ENCODE peak calls at places on chromosomes 12 and 14, in ten cellular contexts. F, V, L, S, K, A, P, Y, I and C are unnamed samples.

GRCh38 chr12:67068773-67069450 is 200.2 kb upstream of the CAND1 start:
- DNase-seq in Y (peak; percentile 25), V (peak; percentile 58), L (peak; percentile 48), I (peak; percentile 36), A (peak; percentile 13), K (no peak), S (peak; percentile 43), F (peak; percentile 67), P (peak; percentile 56), C (peak; percentile 69)

GRCh38 chr12:31204995-31205582 is 120.9 kb downstream of the SINHCAF start:
- DNase-seq in I (peak; percentile 77), L (peak; percentile 39), A (peak; percentile 47), S (no peak), K (no peak), P (peak; percentile 97), V (no peak), Y (peak; percentile 95), F (no peak), C (peak; percentile 74)

GRCh38 chr14:88829685-88830302 is 5.3 kb downstream of the TTC8 start:
- DNase-seq in K (no peak), Y (no peak), A (no peak), I (no peak), P (no peak), S (no peak), L (no peak), F (no peak), V (no peak), C (no peak)

GRCh38 chr12:28865776-28866175 is 283.3 kb upstream of the FAR2 start:
- DNase-seq in S (no peak), L (no peak), F (no peak), Y (no peak), K (no peak), V (no peak), A (no peak), P (no peak), I (no peak), C (no peak)

GRCh38 chr14:20415723-20416622 is 2.7 kb upstream of the TEP1 start:
- DNase-seq in K (no peak), Y (peak; percentile 75), S (peak; percentile 63), F (peak; percentile 67), V (peak; percentile 56), I (peak; percentile 73), A (peak; percentile 72), L (peak; percentile 84), P (peak; percentile 52), C (peak; percentile 68)

GRCh38 chr14:104223810-104224515 is 85.6 kb downstream of the KIF26A start:
- DNase-seq in F (no peak), K (no peak), S (no peak), Y (no peak), P (no peak), I (no peak), V (no peak), L (no peak), A (no peak), C (no peak)

GRCh38 chr12:124391340-124392261 is 96.7 kb downstream of the RFLNA start:
- DNase-seq in Y (no peak), L (peak; percentile 75), A (peak; percentile 47), K (no peak), V (peak; percentile 87), P (peak; percentile 64), S (no peak), F (peak; percentile 64), I (peak; percentile 64), C (peak; percentile 75)

GRCh38 chr14:67240168-67240932 is 885 bp upstream of the PALS1 start:
- DNase-seq in I (no peak), P (no peak), A (no peak), S (peak; percentile 62), V (peak; percentile 74), Y (peak; percentile 22), F (peak; percentile 68), K (peak; percentile 92), L (peak; percentile 31), C (peak; percentile 56)

GRCh38 chr14:96086032-96086431 is 46.9 kb downstream of the C14orf132 start:
- DNase-seq in F (peak; percentile 42), K (no peak), L (no peak), Y (peak; percentile 53), A (peak; percentile 59), P (peak; percentile 70), V (no peak), I (peak; percentile 59), S (no peak), C (peak; percentile 84)

GRCh38 chr12:100128509-100128908 is 14.2 kb downstream of the BLTP3B start:
- DNase-seq in Y (peak; percentile 70), A (peak; percentile 57), I (peak; percentile 65), F (peak; percentile 58), V (no peak), S (no peak), L (no peak), K (no peak), P (peak; percentile 72), C (peak; percentile 77)

GRCh38 chr12:18805516-18806248 is 67.8 kb downstream of the CAPZA3 start:
- DNase-seq in A (no peak), F (no peak), V (peak; percentile 69), S (no peak), P (no peak), I (no peak), Y (no peak), L (no peak), K (no peak), C (no peak)
- TF ChIP-seq CTCF in A (peak; percentile 17), F (no peak), V (no peak), S (peak; percentile 26), P (no peak), I (peak; percentile 30), Y (peak; percentile 7), L (no peak), K (no peak), C (no peak)

DNA sequence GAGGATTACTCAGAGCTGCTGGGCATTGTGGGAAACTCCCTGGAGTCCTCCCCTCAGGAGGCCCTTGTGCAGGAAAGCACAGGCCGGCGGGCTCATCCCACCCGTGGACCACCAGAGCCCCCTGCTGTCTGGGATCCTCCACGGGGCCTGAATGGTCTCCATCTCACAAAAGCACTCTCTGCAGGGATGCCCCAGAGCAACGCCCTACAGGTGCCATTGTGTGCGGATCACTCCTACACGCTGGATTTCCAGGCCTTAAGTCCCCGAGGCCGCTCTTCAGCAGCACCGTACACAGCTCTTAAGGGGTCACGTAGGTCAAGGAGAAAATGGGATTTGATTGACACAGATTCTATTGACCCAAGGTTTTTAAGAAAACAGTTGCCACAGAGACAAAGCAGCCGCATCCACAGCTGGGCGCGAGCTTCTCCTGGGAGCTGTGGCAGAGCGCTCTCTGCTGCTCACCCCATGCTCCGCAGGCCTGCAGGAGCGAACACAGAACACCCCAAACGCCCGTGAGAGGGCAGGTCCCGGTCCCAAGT is 36.7 kb upstream of the RIMBP2 start:
- DNase-seq in K (no peak), A (no peak), Y (no peak), F (no peak), S (peak; percentile 40), V (no peak), I (no peak), P (no peak), L (no peak), C (no peak)
- TF ChIP-seq CTCF in K (no peak), A (no peak), Y (no peak), F (no peak), S (peak; percentile 56), V (no peak), I (no peak), P (no peak), L (peak; percentile 35), C (no peak)

GRCh38 chr14:36771256-36771655 is 109.6 kb downstream of the PAX9 start:
- DNase-seq in I (no peak), A (no peak), P (peak; percentile 58), F (peak; percentile 14), S (no peak), K (no peak), V (no peak), Y (no peak), L (no peak), C (peak; percentile 49)

GRCh38 chr14:36768638-36769337 is 107.1 kb downstream of the PAX9 start:
- DNase-seq in P (no peak), L (no peak), A (no peak), I (no peak), S (peak; percentile 30), F (no peak), K (no peak), V (no peak), Y (no peak), C (no peak)

GRCh38 chr14:36767603-36768281 is 106.1 kb downstream of the PAX9 start:
- DNase-seq in P (peak; percentile 99), V (no peak), L (no peak), Y (no peak), I (no peak), K (peak; percentile 66), S (no peak), A (no peak), F (no peak), C (peak; percentile 55)

GRCh38 chr14:36773558-36773957 is 111.9 kb downstream of the PAX9 start:
- DNase-seq in V (no peak), L (no peak), P (peak; percentile 79), K (no peak), S (no peak), I (peak; percentile 68), Y (peak; percentile 3), A (no peak), F (peak; percentile 19), C (peak; percentile 30)

DNA sequence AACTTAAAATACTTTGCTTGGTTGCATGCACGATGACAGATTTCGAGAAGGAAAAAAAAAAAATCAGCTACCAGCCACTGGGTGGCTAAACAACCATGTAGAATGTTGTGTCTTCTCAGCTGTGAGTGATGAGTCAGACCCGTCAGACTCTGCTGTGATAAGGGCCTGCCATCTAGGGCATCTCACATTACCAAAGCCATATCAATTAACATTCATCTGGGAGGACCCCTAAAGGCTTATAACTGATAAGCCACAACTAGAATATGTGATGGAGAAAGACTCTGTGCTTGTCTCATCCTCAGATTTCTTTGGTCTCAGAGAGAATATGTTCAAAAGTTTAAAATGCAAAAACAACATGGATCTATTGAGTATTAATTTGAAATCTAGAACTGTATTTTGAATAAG is 111.5 kb downstream of the PAX9 start:
- DNase-seq in Y (peak; percentile 5), S (no peak), P (peak; percentile 83), K (no peak), V (no peak), A (no peak), F (peak; percentile 66), I (peak; percentile 57), L (no peak), C (peak; percentile 56)
- TF ChIP-seq CTCF in Y (no peak), S (no peak), P (peak; percentile 44), K (no peak), V (peak; percentile 24), A (no peak), F (peak; percentile 44), I (peak; percentile 44), L (peak; percentile 12), C (peak; percentile 34)

DNA sequence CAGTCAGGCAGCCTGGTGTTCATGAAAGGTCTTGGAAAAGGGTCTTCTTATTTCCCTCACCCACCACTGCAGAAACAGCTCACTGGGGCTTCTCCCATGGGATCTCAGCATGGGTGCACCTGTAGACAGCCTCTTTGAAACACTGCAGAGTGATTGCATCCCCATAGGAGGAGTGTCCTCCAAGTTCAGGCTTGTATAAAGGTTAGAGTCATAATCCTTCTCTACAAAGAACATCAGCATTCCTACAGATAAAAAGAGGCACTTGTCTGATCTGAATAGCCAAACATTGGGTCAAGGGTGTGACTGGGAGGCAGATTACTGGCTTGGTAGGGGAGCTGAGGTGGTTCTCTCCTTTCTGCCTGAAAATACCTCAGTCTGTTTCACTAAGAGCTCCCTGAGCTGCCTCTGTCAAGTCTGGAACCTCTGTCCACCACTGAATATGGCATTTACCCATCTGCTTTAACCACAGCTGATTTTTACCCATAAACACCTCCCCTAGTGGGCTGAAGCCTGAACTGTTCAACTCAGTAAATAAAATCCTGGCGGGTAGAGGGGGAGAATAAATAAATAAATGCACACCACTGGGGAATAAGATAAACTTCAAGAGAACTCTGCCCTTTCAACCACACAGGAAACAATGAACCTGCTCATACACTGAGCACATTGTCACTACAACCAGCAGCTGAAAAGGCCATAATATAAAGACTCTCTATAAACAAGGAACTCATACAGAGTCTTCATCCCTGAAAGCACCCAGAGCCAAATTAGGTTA is 120.7 kb upstream of the SCAF11 start:
- DNase-seq in S (no peak), V (no peak), K (no peak), P (peak; percentile 73), L (peak; percentile 61), F (no peak), I (peak; percentile 12), A (no peak), Y (no peak), C (no peak)
- TF ChIP-seq CTCF in S (peak; percentile 17), V (no peak), K (no peak), P (peak; percentile 12), L (peak; percentile 68), F (no peak), I (peak; percentile 37), A (peak; percentile 12), Y (no peak), C (no peak)